ENCODE peak calls at places on chromosomes 5 and 9, in nine cellular contexts. M is fibroblast of the aortic adventitia; N is stimulated activated CD4-positive, alpha-beta T cell treated with anti-CD3 and anti-CD28 coated beads, Interleukin-2, amount 100 ng/mL, for 24 hours; B is RWPE1; Y is iPS-NIHi11; K is CD4-positive, alpha-beta T cell; O is transverse colon; L is GM13977; E is T1000. C is an unnamed sample.

GRCh38 chr5:14706615-14707021 is 42.1 kb downstream of the OTULIN start:
- DNase-seq in M (peak), N (no peak), B (no peak), Y (no peak), K (peak), O (no peak), L (no peak), E (no peak), C (no peak)

GRCh38 chr5:96649251-96649937 is 12.8 kb upstream of the CAST start:
- DNase-seq in M (no peak), N (no peak), B (no peak), Y (no peak), K (no peak), O (no peak), L (no peak), E (no peak), C (no peak)

GRCh38 chr5:36573441-36573840 is 33.0 kb upstream of the SLC1A3 start:
- DNase-seq in M (peak), N (no peak), B (peak), Y (no peak), K (no peak), O (no peak), L (no peak), E (no peak), C (no peak)

GRCh38 chr9:112820886-112821285 is 69.8 kb downstream of the SLC46A2 start:
- DNase-seq in M (peak), N (no peak), B (peak), Y (no peak), K (no peak), O (no peak), L (no peak), E (no peak), C (no peak)

GRCh38 chr9:129102791-129103594 is 7.6 kb downstream of the CRAT start:
- DNase-seq in M (peak), N (peak), B (peak), Y (peak), K (no peak), O (peak), L (peak), E (no peak), C (no peak)

GRCh38 chr9:27530915-27531762 is 1.5 kb upstream of the MOB3B start:
- DNase-seq in M (no peak), N (no peak), B (no peak), Y (no peak), K (no peak), O (no peak), L (no peak), E (no peak), C (no peak)

GRCh38 chr5:148651528-148651927 is 2.8 kb downstream of the HTR4 start:
- DNase-seq in M (no peak), N (no peak), B (no peak), Y (no peak), K (no peak), O (no peak), L (no peak), E (no peak), C (no peak)

GRCh38 chr5:125140855-125141254 is 394.4 kb upstream of the ZNF608 start:
- DNase-seq in M (peak), N (no peak), B (no peak), Y (no peak), K (no peak), O (no peak), L (no peak), E (no peak), C (no peak)

GRCh38 chr5:88555658-88556057 is 287.0 kb upstream of the TMEM161B start:
- DNase-seq in M (no peak), N (no peak), B (no peak), Y (peak), K (no peak), O (no peak), L (no peak), E (no peak), C (no peak)

GRCh38 chr5:170597109-170597741 is 93.4 kb downstream of the KCNIP1 start:
- DNase-seq in M (peak), N (peak), B (peak), Y (no peak), K (no peak), O (peak), L (no peak), E (peak), C (peak)

GRCh38 chr5:117093653-117094052 is 519.0 kb upstream of the SEMA6A start:
- DNase-seq in M (no peak), N (no peak), B (no peak), Y (no peak), K (no peak), O (no peak), L (no peak), E (no peak), C (no peak)

GRCh38 chr9:137534256-137535119 is 15.7 kb downstream of the PNPLA7 start:
- DNase-seq in M (peak), N (peak), B (peak), Y (peak), K (no peak), O (no peak), L (peak), E (no peak), C (peak)

GRCh38 chr5:143140492-143141231 is 262.8 kb downstream of the NR3C1 start:
- DNase-seq in M (no peak), N (no peak), B (no peak), Y (no peak), K (no peak), O (peak), L (no peak), E (no peak), C (no peak)

GRCh38 chr9:133514475-133515239 is 10.1 kb downstream of the MYMK start:
- DNase-seq in M (peak), N (no peak), B (no peak), Y (no peak), K (no peak), O (no peak), L (no peak), E (no peak), C (no peak)

GRCh38 chr5:145847499-145848497 is 12.7 kb upstream of the PRELID2 start:
- DNase-seq in M (peak), N (no peak), B (peak), Y (no peak), K (no peak), O (no peak), L (no peak), E (no peak), C (no peak)

GRCh38 chr5:94850960-94851359 is 232.5 kb downstream of the SLF1 start:
- DNase-seq in M (no peak), N (no peak), B (no peak), Y (no peak), K (no peak), O (no peak), L (no peak), E (no peak), C (no peak)

GRCh38 chr9:93577940-93578682 is 1.7 kb downstream of the PHF2 start:
- DNase-seq in M (no peak), N (no peak), B (no peak), Y (no peak), K (no peak), O (no peak), L (no peak), E (no peak), C (no peak)

GRCh38 chr5:148146487-148146886 is 21.9 kb upstream of the SPINK14 start:
- DNase-seq in M (no peak), N (no peak), B (no peak), Y (no peak), K (no peak), O (no peak), L (no peak), E (no peak), C (no peak)

GRCh38 chr9:7342229-7342628 is 457.3 kb downstream of the DMAC1 start:
- DNase-seq in M (no peak), N (no peak), B (no peak), Y (no peak), K (no peak), O (no peak), L (no peak), E (no peak), C (no peak)

GRCh38 chr5:160539431-160539830 is 117.8 kb downstream of the PTTG1 start:
- DNase-seq in M (no peak), N (peak), B (no peak), Y (no peak), K (no peak), O (no peak), L (no peak), E (no peak), C (peak)

C was measured in stimulated activated naive CD8-positive, alpha-beta T cell treated with anti-CD3 and anti-CD28 coated beads, Interleukin-15, amount 100 ng/mL, for 72 hours.